ENCODE peak calls at places on chromosomes 2 and 18, in five cellular contexts. N is tibial artery, V is right cardiac atrium, E is ovary, O is mammary epithelial cell. C is an unnamed sample.

GRCh38 chr2:206824219-206824618 is 58.8 kb downstream of the FASTKD2 start:
- DNase-seq in N (no peak), V (no peak), E (no peak), O (no peak), C (no peak)

GRCh38 chr2:203328735-203329549 is 748 bp downstream of the ABI2 start:
- DNase-seq in N (no peak), V (peak), E (peak), O (peak), C (peak)

GRCh38 chr18:37481491-37481890 is 84.1 kb downstream of the CELF4 start:
- DNase-seq in N (no peak), V (no peak), E (no peak), O (peak), C (no peak)

GRCh38 chr2:11389551-11390528 is 45.4 kb upstream of the ROCK2 start:
- DNase-seq in N (no peak), V (no peak), E (no peak), O (peak), C (no peak)

GRCh38 chr2:46171996-46172546 is 125.1 kb upstream of the EPAS1 start:
- DNase-seq in N (no peak), V (no peak), E (no peak), O (peak), C (no peak)

GRCh38 chr2:9745153-9745899 is 97.9 kb upstream of the TAF1B start:
- DNase-seq in N (no peak), V (no peak), E (no peak), O (no peak), C (no peak)

GRCh38 chr2:223522796-223523195 is 79.4 kb downstream of the SCG2 start:
- DNase-seq in N (no peak), V (no peak), E (no peak), O (no peak), C (no peak)

GRCh38 chr2:174334781-174335604 is at the start of gene SP9:
- DNase-seq in N (no peak), V (no peak), E (no peak), O (no peak), C (no peak)

GRCh38 chr2:201362396-201362795 is 5.3 kb upstream of the FLACC1 start:
- DNase-seq in N (no peak), V (no peak), E (no peak), O (no peak), C (no peak)

GRCh38 chr2:234341332-234341985 is 155.4 kb downstream of the ARL4C start:
- DNase-seq in N (no peak), V (no peak), E (no peak), O (no peak), C (no peak)

GRCh38 chr2:62266433-62267038 is 70.6 kb downstream of the B3GNT2 start:
- DNase-seq in N (no peak), V (no peak), E (no peak), O (peak), C (no peak)

DNA sequence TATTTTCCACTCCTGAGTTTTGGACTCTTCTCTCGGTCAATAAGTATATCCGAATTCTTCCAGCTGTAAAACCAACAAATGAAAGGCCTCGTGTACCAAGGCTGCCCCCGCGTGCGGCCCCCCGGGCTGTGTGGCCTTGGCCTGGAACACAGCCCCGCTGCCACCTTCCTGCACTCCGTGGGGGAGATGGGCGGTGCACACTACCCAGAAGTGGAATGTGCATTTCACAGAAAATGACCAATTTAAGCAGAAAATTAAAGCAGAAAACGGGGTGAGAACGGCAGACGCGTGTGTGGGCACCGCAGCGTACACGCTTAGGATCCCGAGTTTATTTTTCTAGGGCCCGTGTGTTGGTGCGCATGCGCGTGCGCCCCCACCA is 34.4 kb upstream of the ZNF516 start:
- DNase-seq in N (no peak), V (no peak), E (peak), O (no peak), C (no peak)
- H3K4me3 ChIP-seq in N (peak), V (no peak), E (peak), O (no peak), C (peak)

DNA sequence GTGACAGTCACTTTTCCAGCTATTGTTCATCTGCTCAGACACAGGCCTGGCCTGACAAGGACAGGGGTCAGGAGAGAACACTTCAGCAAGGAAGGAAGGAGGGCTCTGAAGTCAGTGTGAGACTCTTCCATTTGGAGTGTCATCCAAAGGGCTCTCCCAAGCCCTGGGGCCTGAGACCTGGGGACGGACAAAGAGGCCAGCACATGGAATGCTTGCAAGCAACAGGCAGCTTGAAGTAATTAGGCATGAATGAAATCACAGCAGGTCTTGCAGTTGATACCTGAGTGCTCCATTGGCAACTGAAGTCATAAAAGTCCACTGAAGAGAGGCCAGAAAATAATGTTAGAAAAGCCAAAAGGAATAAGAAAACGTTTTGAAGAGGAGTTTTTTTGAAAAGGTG is 231.7 kb downstream of the VAPA start:
- DNase-seq in N (no peak), V (no peak), E (no peak), O (no peak), C (no peak)
- H3K4me3 ChIP-seq in N (no peak), V (no peak), E (no peak), O (no peak), C (no peak)

DNA sequence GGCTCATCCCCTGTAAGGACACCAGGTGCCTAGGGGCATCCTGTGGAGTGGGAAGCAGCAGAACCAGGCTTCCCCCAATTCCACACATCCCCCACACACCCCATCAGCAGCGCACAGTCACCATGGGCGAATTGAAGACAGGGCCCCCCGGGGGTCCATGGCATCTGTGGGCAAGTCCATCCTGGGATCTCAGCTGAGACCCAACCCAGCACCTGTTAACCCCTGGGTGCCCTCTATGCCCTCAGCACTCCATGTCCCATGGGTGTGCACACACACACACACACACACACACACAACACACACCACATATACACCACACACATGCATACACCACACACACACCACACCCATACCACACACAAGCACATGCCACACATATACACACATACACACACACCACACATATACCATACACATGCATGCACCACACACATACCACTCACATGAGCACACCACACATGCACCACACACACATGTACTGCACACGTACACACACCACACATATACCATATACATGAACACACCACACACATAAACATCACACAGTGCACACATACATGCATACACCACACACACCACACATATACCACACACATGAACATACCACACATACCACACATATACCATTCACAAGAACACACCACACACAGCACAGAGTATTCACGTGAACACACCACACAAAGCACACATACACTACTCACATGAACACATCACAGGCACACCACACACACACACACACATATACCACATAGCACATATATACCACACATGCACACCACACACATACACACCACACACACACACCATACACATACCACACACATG is 220.1 kb upstream of the RAB6C start:
- DNase-seq in N (no peak), V (no peak), E (no peak), O (no peak), C (no peak)
- H3K4me3 ChIP-seq in N (peak), V (no peak), E (no peak), O (no peak), C (no peak)

DNA sequence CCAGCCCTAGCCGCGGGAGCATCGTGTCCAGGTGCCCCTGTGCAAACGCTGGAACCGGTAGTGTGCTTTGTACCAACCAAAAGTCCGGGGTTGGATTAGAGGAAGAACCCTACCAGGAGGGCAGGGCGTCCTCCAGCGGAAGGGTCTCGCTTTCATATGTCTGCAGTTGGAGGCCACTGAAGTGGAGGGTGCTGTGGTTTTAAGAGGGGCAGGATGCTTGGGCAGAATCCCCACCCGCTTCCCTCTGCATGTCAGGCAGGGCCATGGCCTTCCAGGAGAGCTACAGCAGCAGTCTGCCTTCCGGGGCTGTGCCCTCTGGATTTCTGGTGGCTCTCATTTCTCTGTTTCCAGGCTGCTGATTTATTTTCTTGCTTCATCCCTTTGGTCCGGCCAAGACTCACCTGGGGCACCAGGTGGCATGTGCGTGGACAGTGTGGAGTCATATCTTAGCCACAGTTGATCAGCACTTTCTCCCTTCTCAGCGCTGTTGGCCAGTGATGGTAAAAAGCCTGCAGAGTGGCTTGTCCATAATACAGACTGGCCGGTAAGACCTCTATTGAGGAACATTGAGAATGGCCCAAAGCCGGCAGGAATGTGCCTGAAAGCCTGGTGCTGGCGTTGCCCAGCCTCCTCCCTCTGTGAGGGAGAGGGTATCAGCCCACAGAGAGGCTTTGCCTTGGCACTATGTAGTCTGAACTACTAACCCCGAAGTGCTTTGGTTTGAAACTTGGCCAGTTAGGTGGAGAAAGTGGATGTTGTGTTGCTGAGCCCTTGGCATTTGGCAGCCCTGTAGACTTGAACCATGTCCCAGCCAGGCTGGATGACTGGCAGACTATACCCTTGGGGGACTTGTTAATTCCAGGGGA is 1.8 kb downstream of the AGAP1 start:
- DNase-seq in N (no peak), V (no peak), E (no peak), O (peak), C (no peak)
- H3K4me3 ChIP-seq in N (peak), V (peak), E (peak), O (peak), C (peak)

GRCh38 chr2:85057236-85057635 is 76.0 kb upstream of the TCF7L1 start:
- DNase-seq in N (no peak), V (no peak), E (no peak), O (no peak), C (no peak)
- H3K4me3 ChIP-seq in N (no peak), V (no peak), E (no peak), O (no peak), C (no peak)

DNA sequence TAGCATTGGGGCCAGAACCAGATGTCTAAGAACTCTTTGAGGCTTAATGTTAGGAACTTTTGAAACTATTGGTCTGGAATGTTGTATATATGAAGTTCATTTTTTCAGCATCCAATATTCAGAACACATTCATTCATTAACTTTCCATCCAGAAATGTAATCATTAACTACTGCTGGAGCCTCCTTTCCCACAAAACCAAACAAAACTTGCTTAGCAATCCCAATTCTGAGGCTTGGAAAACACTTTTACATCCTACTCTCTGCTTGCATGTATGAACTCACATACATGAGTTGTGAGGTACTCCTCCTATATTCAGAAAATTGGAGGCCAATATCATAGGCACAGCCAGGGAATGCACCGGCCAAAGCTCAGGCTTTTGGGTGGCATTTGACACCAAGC is 841 bp upstream of the LRATD1 start:
- DNase-seq in N (no peak), V (no peak), E (no peak), O (no peak), C (no peak)
- H3K4me3 ChIP-seq in N (peak), V (no peak), E (no peak), O (no peak), C (no peak)

GRCh38 chr18:31720867-31721266 is 36.5 kb upstream of the B4GALT6 start:
- DNase-seq in N (no peak), V (no peak), E (no peak), O (no peak), C (no peak)

GRCh38 chr18:31723998-31724711 is 36.5 kb downstream of the SLC25A52 start:
- DNase-seq in N (peak), V (peak), E (peak), O (no peak), C (peak)

GRCh38 chr18:31721596-31721995 is 37.2 kb upstream of the B4GALT6 start:
- DNase-seq in N (no peak), V (no peak), E (no peak), O (no peak), C (no peak)

GRCh38 chr18:31722369-31722957 is 38.1 kb upstream of the B4GALT6 start:
- DNase-seq in N (peak), V (peak), E (peak), O (peak), C (peak)

DNA sequence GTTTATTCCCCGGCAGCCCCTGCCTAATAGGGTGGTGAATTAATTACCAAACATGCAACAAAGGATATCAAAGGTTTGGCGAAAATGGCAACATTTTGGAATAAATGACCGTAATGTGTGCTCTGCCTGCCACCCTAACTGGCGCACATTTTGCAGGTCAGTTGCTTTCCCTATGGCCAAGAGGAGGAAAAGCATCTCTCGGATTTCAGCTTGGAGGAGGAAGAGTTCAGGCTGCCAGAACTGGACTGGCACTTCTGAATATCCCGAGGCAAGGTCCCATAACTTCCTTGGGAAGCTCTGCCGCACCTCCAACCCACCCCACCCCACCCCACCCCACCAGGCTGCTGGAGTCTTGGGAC is 37.1 kb downstream of the SLC25A52 start:
- DNase-seq in N (no peak), V (no peak), E (no peak), O (no peak), C (no peak)
- H3K4me3 ChIP-seq in N (peak), V (peak), E (peak), O (no peak), C (peak)

DNA sequence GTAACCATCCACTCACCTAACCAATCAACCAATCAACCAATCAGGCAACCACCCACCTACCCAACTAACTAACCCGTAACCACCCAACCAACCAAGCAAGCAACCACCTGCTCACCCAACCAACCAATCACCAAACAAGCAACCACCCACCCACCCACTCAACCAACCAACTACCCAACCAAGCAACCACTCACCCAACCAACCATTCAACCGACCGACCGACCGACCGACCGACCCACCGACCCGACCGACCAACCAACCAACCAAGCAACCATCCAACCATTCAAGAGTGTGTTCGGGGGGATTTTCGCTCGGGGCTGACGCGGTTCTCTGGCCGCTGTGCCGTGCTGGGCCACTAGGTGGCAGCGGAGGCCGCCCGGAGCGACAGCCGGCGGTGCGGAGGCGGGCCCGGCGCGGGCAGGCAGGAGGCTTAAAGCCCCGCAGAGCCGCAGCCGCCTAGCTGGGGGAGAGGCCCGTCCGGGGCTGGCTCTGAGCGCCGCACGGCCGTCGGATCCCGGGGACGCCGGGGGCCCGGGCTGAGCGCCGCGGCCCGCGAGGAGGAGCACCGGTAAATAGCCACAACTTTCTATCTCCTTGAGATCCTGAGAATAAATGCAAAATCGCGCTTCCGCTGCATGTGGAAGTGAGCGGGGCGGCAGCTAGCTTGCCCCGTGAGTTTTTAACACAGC is at the start of gene MC5R:
- DNase-seq in N (no peak), V (peak), E (peak), O (peak), C (peak)
- H3K4me3 ChIP-seq in N (peak), V (peak), E (peak), O (peak), C (peak)

C was measured in heart left ventricle.